ENCODE peak calls at places on chromosomes 2 and 18, in four cellular contexts. One of them, this sample, is unnamed.

GRCh38 chr2:236956641-236957040 is 129.0 kb upstream of the COPS8 start:
- DNase-seq in mucosa of descending colon: no peak
- DNase-seq in body of pancreas: no peak
- DNase-seq in adrenal gland: no peak
- DNase-seq in this sample: no peak

GRCh38 chr2:192035731-192036442 is 158.8 kb downstream of the TMEFF2 start:
- DNase-seq in mucosa of descending colon: no peak
- DNase-seq in body of pancreas: no peak
- DNase-seq in adrenal gland: no peak
- DNase-seq in this sample: no peak

GRCh38 chr2:180349809-180350208 is 342.7 kb upstream of the CWC22 start:
- DNase-seq in mucosa of descending colon: no peak
- DNase-seq in body of pancreas: no peak
- DNase-seq in adrenal gland: no peak
- DNase-seq in this sample: no peak

GRCh38 chr18:23585007-23585871 is 1.1 kb downstream of the NPC1 start:
- DNase-seq in mucosa of descending colon: no peak
- DNase-seq in body of pancreas: peak
- DNase-seq in adrenal gland: peak
- DNase-seq in this sample: no peak

GRCh38 chr2:234044157-234044556 is 6.3 kb upstream of the SPP2 start:
- DNase-seq in mucosa of descending colon: no peak
- DNase-seq in body of pancreas: no peak
- DNase-seq in adrenal gland: no peak
- DNase-seq in this sample: no peak

GRCh38 chr2:234463626-234464290 is 33.1 kb downstream of the ARL4C start:
- DNase-seq in mucosa of descending colon: peak
- DNase-seq in body of pancreas: peak
- DNase-seq in adrenal gland: no peak
- DNase-seq in this sample: no peak

GRCh38 chr2:222993920-222994650 is 57.9 kb upstream of the KCNE4 start:
- DNase-seq in mucosa of descending colon: peak
- DNase-seq in body of pancreas: peak
- DNase-seq in adrenal gland: peak
- DNase-seq in this sample: peak

GRCh38 chr2:96485751-96486643 is 19.2 kb downstream of the NEURL3 start:
- DNase-seq in mucosa of descending colon: peak
- DNase-seq in body of pancreas: peak
- DNase-seq in adrenal gland: peak
- DNase-seq in this sample: peak

GRCh38 chr18:3012306-3012919 is 531 bp downstream of the LPIN2 start:
- DNase-seq in mucosa of descending colon: peak
- DNase-seq in body of pancreas: peak
- DNase-seq in adrenal gland: peak
- DNase-seq in this sample: peak

GRCh38 chr2:37711308-37711731 is 39.9 kb upstream of the CDC42EP3 start:
- DNase-seq in mucosa of descending colon: peak
- DNase-seq in body of pancreas: no peak
- DNase-seq in adrenal gland: no peak
- DNase-seq in this sample: peak

GRCh38 chr18:8721716-8722115 is 16.4 kb downstream of the MTCL1 start:
- DNase-seq in mucosa of descending colon: no peak
- DNase-seq in body of pancreas: no peak
- DNase-seq in adrenal gland: no peak
- DNase-seq in this sample: no peak

GRCh38 chr2:47654790-47655562 is 128.0 kb upstream of the MSH6 start:
- DNase-seq in mucosa of descending colon: no peak
- DNase-seq in body of pancreas: no peak
- DNase-seq in adrenal gland: no peak
- DNase-seq in this sample: no peak

GRCh38 chr2:239531456-239532304 is 130.9 kb upstream of the HDAC4 start:
- DNase-seq in mucosa of descending colon: no peak
- DNase-seq in body of pancreas: peak
- DNase-seq in adrenal gland: no peak
- DNase-seq in this sample: peak

GRCh38 chr2:157107877-157108276 is 149.6 kb upstream of the GALNT5 start:
- DNase-seq in mucosa of descending colon: no peak
- DNase-seq in body of pancreas: peak
- DNase-seq in adrenal gland: no peak
- DNase-seq in this sample: no peak

GRCh38 chr2:128316777-128317185 is 1.9 kb downstream of the HS6ST1 start:
- DNase-seq in mucosa of descending colon: no peak
- DNase-seq in body of pancreas: no peak
- DNase-seq in adrenal gland: no peak
- DNase-seq in this sample: no peak

GRCh38 chr2:177799531-177799930 is 273.0 kb downstream of the PDE11A start:
- DNase-seq in mucosa of descending colon: no peak
- DNase-seq in body of pancreas: no peak
- DNase-seq in adrenal gland: peak
- DNase-seq in this sample: no peak

GRCh38 chr2:146312899-146313298 is 1531.9 kb upstream of the ACVR2A start:
- DNase-seq in mucosa of descending colon: no peak
- DNase-seq in body of pancreas: no peak
- DNase-seq in adrenal gland: no peak
- DNase-seq in this sample: no peak

GRCh38 chr2:126655066-126655465 is 892 bp upstream of the GYPC start:
- DNase-seq in mucosa of descending colon: no peak
- DNase-seq in body of pancreas: no peak
- DNase-seq in adrenal gland: no peak
- DNase-seq in this sample: no peak

GRCh38 chr2:142707318-142707717 is 170.1 kb upstream of the KYNU start:
- DNase-seq in mucosa of descending colon: no peak
- DNase-seq in body of pancreas: no peak
- DNase-seq in adrenal gland: no peak
- DNase-seq in this sample: no peak

GRCh38 chr2:40128796-40129195 is 323.1 kb downstream of the SLC8A1 start:
- DNase-seq in mucosa of descending colon: no peak
- DNase-seq in body of pancreas: no peak
- DNase-seq in adrenal gland: no peak
- DNase-seq in this sample: no peak

GRCh38 chr2:96099861-96100798 is 16.2 kb downstream of the ADRA2B start:
- DNase-seq in mucosa of descending colon: peak
- DNase-seq in body of pancreas: peak
- DNase-seq in adrenal gland: peak
- DNase-seq in this sample: no peak

GRCh38 chr2:96863575-96864342 is 5.9 kb upstream of the ANKRD39 start:
- DNase-seq in mucosa of descending colon: no peak
- DNase-seq in body of pancreas: no peak
- DNase-seq in adrenal gland: no peak
- DNase-seq in this sample: peak

GRCh38 chr2:196464311-196464710 is 175.2 kb upstream of the CCDC150 start:
- DNase-seq in mucosa of descending colon: no peak
- DNase-seq in body of pancreas: no peak
- DNase-seq in adrenal gland: no peak
- DNase-seq in this sample: no peak

GRCh38 chr2:174577967-174578589 is 19.5 kb downstream of the WIPF1 start:
- DNase-seq in mucosa of descending colon: no peak
- DNase-seq in body of pancreas: no peak
- DNase-seq in adrenal gland: peak
- DNase-seq in this sample: no peak

GRCh38 chr2:130313812-130314334 is 28.8 kb upstream of the IMP4 start:
- DNase-seq in mucosa of descending colon: no peak
- DNase-seq in body of pancreas: no peak
- DNase-seq in adrenal gland: no peak
- DNase-seq in this sample: no peak

GRCh38 chr2:130316596-130316995 is 26.1 kb upstream of the IMP4 start:
- DNase-seq in mucosa of descending colon: no peak
- DNase-seq in body of pancreas: no peak
- DNase-seq in adrenal gland: no peak
- DNase-seq in this sample: no peak

GRCh38 chr2:130307850-130308249 is 34.8 kb upstream of the IMP4 start:
- DNase-seq in mucosa of descending colon: no peak
- DNase-seq in body of pancreas: no peak
- DNase-seq in adrenal gland: no peak
- DNase-seq in this sample: no peak

GRCh38 chr2:130310881-130311280 is 31.8 kb upstream of the IMP4 start:
- DNase-seq in mucosa of descending colon: no peak
- DNase-seq in body of pancreas: no peak
- DNase-seq in adrenal gland: no peak
- DNase-seq in this sample: no peak
- H3K4me3 ChIP-seq in mucosa of descending colon: no peak
- H3K4me3 ChIP-seq in body of pancreas: no peak
- H3K4me3 ChIP-seq in adrenal gland: no peak
- H3K4me3 ChIP-seq in this sample: no peak

GRCh38 chr2:130936451-130936850 is 99.7 kb downstream of the ARHGEF4 start:
- DNase-seq in mucosa of descending colon: no peak
- DNase-seq in body of pancreas: no peak
- DNase-seq in adrenal gland: no peak
- DNase-seq in this sample: no peak

GRCh38 chr2:130933501-130933900 is 96.8 kb downstream of the ARHGEF4 start:
- DNase-seq in mucosa of descending colon: no peak
- DNase-seq in body of pancreas: no peak
- DNase-seq in adrenal gland: no peak
- DNase-seq in this sample: no peak

GRCh38 chr2:130928385-130928784 is 91.7 kb downstream of the ARHGEF4 start:
- DNase-seq in mucosa of descending colon: no peak
- DNase-seq in body of pancreas: no peak
- DNase-seq in adrenal gland: no peak
- DNase-seq in this sample: no peak

GRCh38 chr2:130930740-130931659 is 94.3 kb downstream of the ARHGEF4 start:
- DNase-seq in mucosa of descending colon: no peak
- DNase-seq in body of pancreas: no peak
- DNase-seq in adrenal gland: no peak
- DNase-seq in this sample: no peak
- H3K4me3 ChIP-seq in mucosa of descending colon: no peak
- H3K4me3 ChIP-seq in body of pancreas: no peak
- H3K4me3 ChIP-seq in adrenal gland: no peak
- H3K4me3 ChIP-seq in this sample: no peak

DNA sequence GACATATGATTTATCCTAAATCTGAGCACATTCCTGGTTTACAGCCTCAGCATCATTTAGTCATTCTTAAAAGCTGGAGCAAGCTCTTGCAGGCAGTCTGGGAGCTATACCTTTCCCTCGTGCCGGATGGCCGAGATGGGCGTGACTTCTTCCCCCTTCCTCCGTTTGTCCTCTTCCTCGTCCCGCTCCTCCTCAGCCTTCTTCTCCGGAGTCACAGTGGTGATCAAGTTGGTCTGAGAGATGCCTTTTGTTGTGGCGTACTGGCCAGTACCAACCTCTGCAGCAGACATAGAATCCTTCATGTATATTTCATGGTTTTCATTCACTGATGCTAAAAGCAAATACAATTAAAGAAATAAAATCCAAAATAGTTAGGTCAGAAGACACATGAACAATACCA is 124.1 kb upstream of the ZBTB14 start:
- DNase-seq in mucosa of descending colon: no peak
- DNase-seq in body of pancreas: no peak
- DNase-seq in adrenal gland: no peak
- DNase-seq in this sample: no peak
- H3K4me3 ChIP-seq in mucosa of descending colon: no peak
- H3K4me3 ChIP-seq in body of pancreas: no peak
- H3K4me3 ChIP-seq in adrenal gland: no peak
- H3K4me3 ChIP-seq in this sample: no peak

GRCh38 chr18:75212626-75213110 is 2.1 kb downstream of the TSHZ1 start:
- DNase-seq in mucosa of descending colon: no peak
- DNase-seq in body of pancreas: no peak
- DNase-seq in adrenal gland: no peak
- DNase-seq in this sample: no peak
- H3K4me3 ChIP-seq in mucosa of descending colon: no peak
- H3K4me3 ChIP-seq in body of pancreas: no peak
- H3K4me3 ChIP-seq in adrenal gland: no peak
- H3K4me3 ChIP-seq in this sample: peak

GRCh38 chr2:7891312-7891711 is 790.5 kb upstream of the ID2 start:
- DNase-seq in mucosa of descending colon: no peak
- DNase-seq in body of pancreas: no peak
- DNase-seq in adrenal gland: no peak
- DNase-seq in this sample: no peak
- H3K4me3 ChIP-seq in mucosa of descending colon: no peak
- H3K4me3 ChIP-seq in body of pancreas: no peak
- H3K4me3 ChIP-seq in adrenal gland: no peak
- H3K4me3 ChIP-seq in this sample: no peak

GRCh38 chr2:111185496-111186022 is 64.8 kb downstream of the BCL2L11 start:
- DNase-seq in mucosa of descending colon: peak
- DNase-seq in body of pancreas: peak
- DNase-seq in adrenal gland: peak
- DNase-seq in this sample: no peak
- H3K4me3 ChIP-seq in mucosa of descending colon: no peak
- H3K4me3 ChIP-seq in body of pancreas: no peak
- H3K4me3 ChIP-seq in adrenal gland: no peak
- H3K4me3 ChIP-seq in this sample: no peak

GRCh38 chr18:63315879-63316278 is 3.7 kb downstream of the BCL2 start:
- DNase-seq in mucosa of descending colon: no peak
- DNase-seq in body of pancreas: no peak
- DNase-seq in adrenal gland: no peak
- DNase-seq in this sample: no peak
- H3K4me3 ChIP-seq in mucosa of descending colon: no peak
- H3K4me3 ChIP-seq in body of pancreas: no peak
- H3K4me3 ChIP-seq in adrenal gland: no peak
- H3K4me3 ChIP-seq in this sample: no peak

This sample was measured in right cardiac atrium.